ENCODE peak calls at places on chromosomes 2 and 18, in four cellular contexts. K is fibroblast of mammary gland; C is effector CD4-positive, alpha-beta T cell; D is occipital lobe. V is an unnamed sample.

GRCh38 chr2:190815223-190815622 is 65.4 kb upstream of the GLS start:
- DNase-seq in D (no peak), K (no peak), C (no peak), V (no peak)

GRCh38 chr18:14945286-14945685 is 197.3 kb downstream of the ANKRD30B start:
- DNase-seq in K (no peak), D (no peak), C (no peak), V (peak)

GRCh38 chr2:138504546-138505239 is 3.1 kb downstream of the SPOPL start:
- DNase-seq in C (no peak), D (no peak), K (no peak), V (no peak)

GRCh38 chr2:119369845-119370244 is 3.1 kb downstream of the DBI start:
- DNase-seq in D (no peak), C (no peak), K (no peak), V (no peak)

GRCh38 chr2:33848486-33848885 is 249.4 kb upstream of the FAM98A start:
- DNase-seq in C (no peak), K (peak), D (no peak), V (no peak)

GRCh38 chr2:8882094-8882493 is 44.7 kb upstream of the KIDINS220 start:
- DNase-seq in C (no peak), K (peak), D (no peak), V (no peak)

GRCh38 chr2:199457147-199458016 is at the start of gene SATB2:
- DNase-seq in C (no peak), D (peak), K (peak), V (no peak)

GRCh38 chr2:153819501-153819900 is 52.2 kb upstream of the GALNT13 start:
- DNase-seq in D (no peak), K (no peak), C (no peak), V (no peak)

GRCh38 chr2:128421861-128422311 is 103.2 kb upstream of the HS6ST1 start:
- DNase-seq in K (no peak), D (no peak), C (no peak), V (peak)

GRCh38 chr18:60130289-60130688 is 230.5 kb downstream of the PMAIP1 start:
- DNase-seq in D (no peak), C (no peak), K (no peak), V (no peak)

GRCh38 chr18:11518788-11519685 is 90.4 kb upstream of the SLC35G4 start:
- DNase-seq in D (no peak), C (no peak), K (peak), V (no peak)

GRCh38 chr2:212994976-212995375 is 156.4 kb downstream of the IKZF2 start:
- DNase-seq in D (no peak), C (no peak), K (peak), V (no peak)

GRCh38 chr2:106789185-106789584 is 96.8 kb downstream of the ST6GAL2 start:
- DNase-seq in C (no peak), D (no peak), K (peak), V (no peak)

GRCh38 chr2:164205347-164205746 is 415.9 kb downstream of the GRB14 start:
- DNase-seq in D (no peak), K (peak), C (no peak), V (no peak)

GRCh38 chr2:140234176-140234575 is 1454.0 kb upstream of the NXPH2 start:
- DNase-seq in D (no peak), C (no peak), K (no peak), V (no peak)

GRCh38 chr2:52857722-52858121 is 909.9 kb upstream of the CHAC2 start:
- DNase-seq in D (no peak), K (no peak), C (no peak), V (no peak)

GRCh38 chr18:77055429-77056310 is 76.9 kb downstream of the MBP start:
- DNase-seq in D (no peak), K (no peak), C (no peak), V (no peak)

GRCh38 chr18:37322497-37323035 is 243.0 kb downstream of the CELF4 start:
- DNase-seq in D (no peak), C (no peak), K (peak), V (no peak)

GRCh38 chr18:3530807-3531206 is 80.8 kb downstream of the TGIF1 start:
- DNase-seq in C (no peak), K (no peak), D (no peak), V (no peak)

GRCh38 chr2:107687087-107687486 is 139.6 kb upstream of the RGPD4 start:
- DNase-seq in D (no peak), C (no peak), K (no peak), V (no peak)

GRCh38 chr2:163505281-163505680 is 230.5 kb downstream of the FIGN start:
- DNase-seq in K (no peak), D (no peak), C (no peak), V (no peak)

GRCh38 chr18:9335255-9336045 is 877 bp downstream of the TWSG1 start:
- DNase-seq in K (peak), D (no peak), C (no peak), V (no peak)

GRCh38 chr18:59272221-59272888 is 899 bp downstream of the RAX start:
- DNase-seq in C (no peak), K (no peak), D (no peak), V (no peak)

GRCh38 chr2:8644605-8645175 is 37.2 kb upstream of the ID2 start:
- DNase-seq in C (no peak), D (no peak), K (peak), V (no peak)

GRCh38 chr2:207315131-207315530 is 149.4 kb upstream of the KLF7 start:
- DNase-seq in C (no peak), D (no peak), K (peak), V (no peak)

GRCh38 chr18:79485788-79486355 is 90.1 kb downstream of the NFATC1 start:
- DNase-seq in C (no peak), K (peak), D (no peak), V (peak)

GRCh38 chr2:73956211-73956865 is 28.4 kb upstream of the TET3 start:
- DNase-seq in D (no peak), K (no peak), C (no peak), V (no peak)

GRCh38 chr2:1068832-1069231 is 118.2 kb downstream of the SNTG2 start:
- DNase-seq in D (no peak), K (no peak), C (no peak), V (no peak)

GRCh38 chr2:104528101-104528500 is 325.8 kb upstream of the POU3F3 start:
- DNase-seq in D (no peak), K (no peak), C (no peak), V (no peak)

GRCh38 chr2:227939271-227940027 is 68.0 kb downstream of the DAW1 start:
- DNase-seq in D (peak), C (no peak), K (peak), V (no peak)

GRCh38 chr18:44771957-44772917 is 91.5 kb downstream of the SETBP1 start:
- DNase-seq in D (no peak), K (peak), C (no peak), V (peak)

GRCh38 chr2:200466703-200467418 is 43.0 kb downstream of the KCTD18 start:
- DNase-seq in D (no peak), C (peak), K (peak), V (no peak)

GRCh38 chr2:18804540-18804939 is 215.2 kb upstream of the NT5C1B start:
- DNase-seq in C (no peak), K (no peak), D (no peak), V (no peak)

GRCh38 chr2:169015943-169016342 is 15.2 kb downstream of the ABCB11 start:
- DNase-seq in C (no peak), D (no peak), K (no peak), V (no peak)

GRCh38 chr18:11320981-11321380 is 171.6 kb upstream of the PIEZO2 start:
- DNase-seq in D (no peak), C (no peak), K (peak), V (no peak)

GRCh38 chr2:37472959-37473358 is 128.5 kb downstream of the QPCT start:
- DNase-seq in D (no peak), C (no peak), K (peak), V (no peak)

GRCh38 chr2:121722479-121722878 is 14.2 kb downstream of the NIFK start:
- DNase-seq in D (no peak), C (no peak), K (peak), V (no peak)

GRCh38 chr2:47899915-47900314 is 6.4 kb downstream of the FBXO11 start:
- DNase-seq in K (no peak), C (no peak), D (no peak), V (no peak)

GRCh38 chr2:15279181-15279876 is 281.8 kb downstream of the NBAS start:
- DNase-seq in D (no peak), K (no peak), C (no peak), V (no peak)